ENCODE peak calls at places on chromosomes 3 and 15, in five cellular contexts. L is activated T-helper 1 cell treated with anti-CD3 and anti-CD28 coated beads, Interleukin-2, amount 50 U/mL, for 16 hours; J is fibroblast of the aortic adventitia; U is activated naive CD8-positive, alpha-beta T cell treated with anti-CD3 and anti-CD28 coated beads, Interleukin-2, amount 50 U/mL, for 24 hours; G is amniotic epithelial cell. V is an unnamed sample.
A peak's percentile ranks its signal among the peaks of the same experiment; 100 is the strongest.

GRCh38 chr15:82554351-82554750 is 14.1 kb upstream of the RPS17 start:
- DNase-seq in L (no peak), J (peak; percentile 60), U (no peak), G (no peak), V (no peak)

GRCh38 chr3:5254281-5255048 is 67.0 kb downstream of the EDEM1 start:
- DNase-seq in L (no peak), J (no peak), U (no peak), G (no peak), V (no peak)

GRCh38 chr3:61117045-61117898 is 134.0 kb downstream of the FHIT start:
- DNase-seq in L (no peak), J (no peak), U (no peak), G (no peak), V (no peak)

GRCh38 chr3:197748597-197749314 is 927 bp upstream of the FYTTD1 start:
- DNase-seq in L (no peak), J (peak; percentile 29), U (no peak), G (no peak), V (no peak)

GRCh38 chr15:101102746-101103145 is 149.1 kb downstream of the CHSY1 start:
- DNase-seq in L (no peak), J (no peak), U (no peak), G (no peak), V (no peak)

GRCh38 chr3:31254483-31254882 is 278.2 kb upstream of the STT3B start:
- DNase-seq in L (no peak), J (no peak), U (no peak), G (no peak), V (no peak)

GRCh38 chr3:183208260-183208659 is 44.8 kb upstream of the B3GNT5 start:
- DNase-seq in L (no peak), J (no peak), U (no peak), G (no peak), V (no peak)

GRCh38 chr15:77454265-77454664 is 33.6 kb downstream of the HMG20A start:
- DNase-seq in L (no peak), J (peak; percentile 84), U (no peak), G (peak; percentile 85), V (no peak)

GRCh38 chr3:156665296-156665695 is 9.1 kb upstream of the TIPARP start:
- DNase-seq in L (no peak), J (peak; percentile 71), U (no peak), G (peak; percentile 74), V (peak; percentile 22)

GRCh38 chr3:170090601-170090981 is 52.8 kb downstream of the GPR160 start:
- DNase-seq in L (no peak), J (no peak), U (no peak), G (peak; percentile 12), V (no peak)

GRCh38 chr3:134090031-134090430 is 60.3 kb upstream of the SLCO2A1 start:
- DNase-seq in L (no peak), J (no peak), U (no peak), G (peak; percentile 53), V (no peak)

GRCh38 chr3:138598534-138598933 is 4.5 kb upstream of the CEP70 start:
- DNase-seq in L (no peak), J (no peak), U (no peak), G (no peak), V (no peak)

GRCh38 chr15:45702041-45702440 is 67.2 kb downstream of the SQOR start:
- DNase-seq in L (no peak), J (no peak), U (no peak), G (no peak), V (no peak)

GRCh38 chr3:12339701-12340480 is 51.0 kb downstream of the PPARG start:
- DNase-seq in L (no peak), J (peak; percentile 44), U (no peak), G (no peak), V (no peak)

GRCh38 chr15:82917252-82917651 is 35.3 kb downstream of the HOMER2 start:
- DNase-seq in L (no peak), J (no peak), U (no peak), G (no peak), V (no peak)

GRCh38 chr15:78007211-78007956 is 70.1 kb downstream of the TBC1D2B start:
- DNase-seq in L (no peak), J (no peak), U (no peak), G (no peak), V (no peak)

GRCh38 chr15:73632670-73633058 is 525 bp downstream of the NPTN start:
- DNase-seq in L (no peak), J (no peak), U (no peak), G (no peak), V (peak; percentile 24)

GRCh38 chr3:56758539-56758981 is 43.2 kb downstream of the ARHGEF3 start:
- DNase-seq in L (no peak), J (peak; percentile 88), U (peak; percentile 32), G (peak; percentile 94), V (peak; percentile 84)

V was measured in NB4.